ENCODE peak calls at places on chromosomes 6 and 20, in seven cellular contexts. One of them, this sample, is unnamed.

GRCh38 chr6:43738267-43738676 is 31.7 kb upstream of the VEGFA start:
- DNase-seq in fibroblast of pulmonary artery: no peak
- DNase-seq in fibroblast of the conjunctiva: no peak
- DNase-seq in left ventricle myocardium superior: no peak
- DNase-seq in RPMI7951: no peak
- DNase-seq in NCI-H1436: no peak
- DNase-seq in neuronal stem cell: no peak
- DNase-seq in this sample: no peak

GRCh38 chr6:144683216-144684070 is 398.3 kb downstream of the UTRN start:
- DNase-seq in fibroblast of pulmonary artery: no peak
- DNase-seq in fibroblast of the conjunctiva: no peak
- DNase-seq in left ventricle myocardium superior: no peak
- DNase-seq in RPMI7951: peak; percentile 43
- DNase-seq in NCI-H1436: no peak
- DNase-seq in neuronal stem cell: no peak
- DNase-seq in this sample: no peak

GRCh38 chr20:37464611-37465010 is 56.4 kb upstream of the NNAT start:
- DNase-seq in fibroblast of pulmonary artery: no peak
- DNase-seq in fibroblast of the conjunctiva: no peak
- DNase-seq in left ventricle myocardium superior: no peak
- DNase-seq in RPMI7951: no peak
- DNase-seq in NCI-H1436: no peak
- DNase-seq in neuronal stem cell: no peak
- DNase-seq in this sample: no peak

GRCh38 chr20:62043131-62043914 is 22.4 kb downstream of the TAF4 start:
- DNase-seq in fibroblast of pulmonary artery: peak; percentile 62
- DNase-seq in fibroblast of the conjunctiva: no peak
- DNase-seq in left ventricle myocardium superior: peak; percentile 26
- DNase-seq in RPMI7951: no peak
- DNase-seq in NCI-H1436: no peak
- DNase-seq in neuronal stem cell: no peak
- DNase-seq in this sample: no peak

GRCh38 chr6:24009319-24009718 is 116.7 kb upstream of the NRSN1 start:
- DNase-seq in fibroblast of pulmonary artery: no peak
- DNase-seq in fibroblast of the conjunctiva: no peak
- DNase-seq in left ventricle myocardium superior: no peak
- DNase-seq in RPMI7951: no peak
- DNase-seq in NCI-H1436: peak; percentile 72
- DNase-seq in neuronal stem cell: peak; percentile 59
- DNase-seq in this sample: no peak

GRCh38 chr6:114471450-114471849 is 128.6 kb upstream of the HS3ST5 start:
- DNase-seq in fibroblast of pulmonary artery: no peak
- DNase-seq in fibroblast of the conjunctiva: no peak
- DNase-seq in left ventricle myocardium superior: no peak
- DNase-seq in RPMI7951: no peak
- DNase-seq in NCI-H1436: no peak
- DNase-seq in neuronal stem cell: no peak
- DNase-seq in this sample: no peak

GRCh38 chr6:158894192-158894591 is 75.0 kb upstream of the EZR start:
- DNase-seq in fibroblast of pulmonary artery: peak; percentile 84
- DNase-seq in fibroblast of the conjunctiva: peak; percentile 53
- DNase-seq in left ventricle myocardium superior: no peak
- DNase-seq in RPMI7951: peak; percentile 73
- DNase-seq in NCI-H1436: no peak
- DNase-seq in neuronal stem cell: peak; percentile 61
- DNase-seq in this sample: no peak

GRCh38 chr20:64146936-64147451 is 17.3 kb upstream of the MYT1 start:
- DNase-seq in fibroblast of pulmonary artery: no peak
- DNase-seq in fibroblast of the conjunctiva: no peak
- DNase-seq in left ventricle myocardium superior: peak; percentile 16
- DNase-seq in RPMI7951: no peak
- DNase-seq in NCI-H1436: no peak
- DNase-seq in neuronal stem cell: no peak
- DNase-seq in this sample: no peak

GRCh38 chr20:53631909-53632662 is 38.4 kb upstream of the ZNF217 start:
- DNase-seq in fibroblast of pulmonary artery: no peak
- DNase-seq in fibroblast of the conjunctiva: no peak
- DNase-seq in left ventricle myocardium superior: no peak
- DNase-seq in RPMI7951: no peak
- DNase-seq in NCI-H1436: no peak
- DNase-seq in neuronal stem cell: no peak
- DNase-seq in this sample: no peak

GRCh38 chr20:35232575-35232974 is 6.1 kb downstream of the MMP24 start:
- DNase-seq in fibroblast of pulmonary artery: peak; percentile 40
- DNase-seq in fibroblast of the conjunctiva: no peak
- DNase-seq in left ventricle myocardium superior: no peak
- DNase-seq in RPMI7951: peak; percentile 59
- DNase-seq in NCI-H1436: no peak
- DNase-seq in neuronal stem cell: no peak
- DNase-seq in this sample: peak; percentile 23

GRCh38 chr6:119137194-119138072 is 59.0 kb upstream of the FAM184A start:
- DNase-seq in fibroblast of pulmonary artery: peak; percentile 64
- DNase-seq in fibroblast of the conjunctiva: no peak
- DNase-seq in left ventricle myocardium superior: no peak
- DNase-seq in RPMI7951: no peak
- DNase-seq in NCI-H1436: no peak
- DNase-seq in neuronal stem cell: no peak
- DNase-seq in this sample: no peak

GRCh38 chr6:21846541-21847451 is 253.2 kb downstream of the SOX4 start:
- DNase-seq in fibroblast of pulmonary artery: peak; percentile 25
- DNase-seq in fibroblast of the conjunctiva: no peak
- DNase-seq in left ventricle myocardium superior: no peak
- DNase-seq in RPMI7951: no peak
- DNase-seq in NCI-H1436: peak; percentile 77
- DNase-seq in neuronal stem cell: peak; percentile 29
- DNase-seq in this sample: peak; percentile 99

GRCh38 chr20:18058661-18059467 is 1.1 kb upstream of the OVOL2 start:
- DNase-seq in fibroblast of pulmonary artery: no peak
- DNase-seq in fibroblast of the conjunctiva: no peak
- DNase-seq in left ventricle myocardium superior: no peak
- DNase-seq in RPMI7951: no peak
- DNase-seq in NCI-H1436: peak; percentile 48
- DNase-seq in neuronal stem cell: peak; percentile 45
- DNase-seq in this sample: peak; percentile 96

GRCh38 chr20:50017576-50018248 is 34.9 kb downstream of the SNAI1 start:
- DNase-seq in fibroblast of pulmonary artery: no peak
- DNase-seq in fibroblast of the conjunctiva: no peak
- DNase-seq in left ventricle myocardium superior: no peak
- DNase-seq in RPMI7951: no peak
- DNase-seq in NCI-H1436: no peak
- DNase-seq in neuronal stem cell: no peak
- DNase-seq in this sample: no peak

GRCh38 chr6:31663961-31664789 is 622 bp downstream of the GPANK1 start:
- DNase-seq in fibroblast of pulmonary artery: peak; percentile 75
- DNase-seq in fibroblast of the conjunctiva: peak; percentile 45
- DNase-seq in left ventricle myocardium superior: no peak
- DNase-seq in RPMI7951: peak; percentile 93
- DNase-seq in NCI-H1436: no peak
- DNase-seq in neuronal stem cell: no peak
- DNase-seq in this sample: no peak

GRCh38 chr6:4243237-4243636 is 107.9 kb upstream of the ECI2 start:
- DNase-seq in fibroblast of pulmonary artery: no peak
- DNase-seq in fibroblast of the conjunctiva: no peak
- DNase-seq in left ventricle myocardium superior: no peak
- DNase-seq in RPMI7951: no peak
- DNase-seq in NCI-H1436: no peak
- DNase-seq in neuronal stem cell: no peak
- DNase-seq in this sample: no peak

GRCh38 chr6:18990313-18990978 is 603.3 kb downstream of the RNF144B start:
- DNase-seq in fibroblast of pulmonary artery: peak; percentile 47
- DNase-seq in fibroblast of the conjunctiva: peak; percentile 16
- DNase-seq in left ventricle myocardium superior: peak; percentile 83
- DNase-seq in RPMI7951: peak; percentile 13
- DNase-seq in NCI-H1436: peak; percentile 82
- DNase-seq in neuronal stem cell: peak; percentile 74
- DNase-seq in this sample: peak; percentile 94

GRCh38 chr6:148790404-148790803 is 43.6 kb downstream of the UST start:
- DNase-seq in fibroblast of pulmonary artery: no peak
- DNase-seq in fibroblast of the conjunctiva: no peak
- DNase-seq in left ventricle myocardium superior: no peak
- DNase-seq in RPMI7951: no peak
- DNase-seq in NCI-H1436: no peak
- DNase-seq in neuronal stem cell: no peak
- DNase-seq in this sample: no peak

GRCh38 chr6:106519460-106520394 is 109.6 kb downstream of the RTN4IP1 start:
- DNase-seq in fibroblast of pulmonary artery: peak; percentile 82
- DNase-seq in fibroblast of the conjunctiva: peak; percentile 87
- DNase-seq in left ventricle myocardium superior: peak; percentile 46
- DNase-seq in RPMI7951: peak; percentile 100
- DNase-seq in NCI-H1436: no peak
- DNase-seq in neuronal stem cell: no peak
- DNase-seq in this sample: no peak

GRCh38 chr6:110590821-110591351 is 114.5 kb upstream of the SLC22A16 start:
- DNase-seq in fibroblast of pulmonary artery: peak; percentile 30
- DNase-seq in fibroblast of the conjunctiva: no peak
- DNase-seq in left ventricle myocardium superior: no peak
- DNase-seq in RPMI7951: peak; percentile 29
- DNase-seq in NCI-H1436: no peak
- DNase-seq in neuronal stem cell: no peak
- DNase-seq in this sample: no peak

GRCh38 chr6:165662671-165663282 is at the start of gene PDE10A:
- DNase-seq in fibroblast of pulmonary artery: peak; percentile 80
- DNase-seq in fibroblast of the conjunctiva: no peak
- DNase-seq in left ventricle myocardium superior: peak; percentile 89
- DNase-seq in RPMI7951: peak; percentile 67
- DNase-seq in NCI-H1436: no peak
- DNase-seq in neuronal stem cell: peak; percentile 68
- DNase-seq in this sample: no peak

GRCh38 chr6:63352587-63353281 is 33.0 kb upstream of the LGSN start:
- DNase-seq in fibroblast of pulmonary artery: peak; percentile 63
- DNase-seq in fibroblast of the conjunctiva: peak; percentile 18
- DNase-seq in left ventricle myocardium superior: no peak
- DNase-seq in RPMI7951: peak; percentile 27
- DNase-seq in NCI-H1436: no peak
- DNase-seq in neuronal stem cell: peak; percentile 18
- DNase-seq in this sample: no peak

GRCh38 chr6:162825597-162825996 is 97.8 kb downstream of the PACRG start:
- DNase-seq in fibroblast of pulmonary artery: no peak
- DNase-seq in fibroblast of the conjunctiva: no peak
- DNase-seq in left ventricle myocardium superior: no peak
- DNase-seq in RPMI7951: no peak
- DNase-seq in NCI-H1436: no peak
- DNase-seq in neuronal stem cell: no peak
- DNase-seq in this sample: no peak

GRCh38 chr20:20021835-20022234 is 4.7 kb downstream of the NAA20 start:
- DNase-seq in fibroblast of pulmonary artery: no peak
- DNase-seq in fibroblast of the conjunctiva: no peak
- DNase-seq in left ventricle myocardium superior: no peak
- DNase-seq in RPMI7951: no peak
- DNase-seq in NCI-H1436: no peak
- DNase-seq in neuronal stem cell: no peak
- DNase-seq in this sample: no peak

GRCh38 chr6:30483677-30484279 is 5.5 kb upstream of the HLA-E start:
- DNase-seq in fibroblast of pulmonary artery: peak; percentile 88
- DNase-seq in fibroblast of the conjunctiva: peak; percentile 61
- DNase-seq in left ventricle myocardium superior: no peak
- DNase-seq in RPMI7951: peak; percentile 69
- DNase-seq in NCI-H1436: no peak
- DNase-seq in neuronal stem cell: peak; percentile 49
- DNase-seq in this sample: no peak

GRCh38 chr20:59673288-59673997 is 69.1 kb downstream of the PHACTR3 start:
- DNase-seq in fibroblast of pulmonary artery: no peak
- DNase-seq in fibroblast of the conjunctiva: no peak
- DNase-seq in left ventricle myocardium superior: no peak
- DNase-seq in RPMI7951: no peak
- DNase-seq in NCI-H1436: no peak
- DNase-seq in neuronal stem cell: no peak
- DNase-seq in this sample: no peak

GRCh38 chr6:30216096-30216495 is 2.9 kb upstream of the TRIM26 start:
- DNase-seq in fibroblast of pulmonary artery: no peak
- DNase-seq in fibroblast of the conjunctiva: no peak
- DNase-seq in left ventricle myocardium superior: no peak
- DNase-seq in RPMI7951: no peak
- DNase-seq in NCI-H1436: no peak
- DNase-seq in neuronal stem cell: no peak
- DNase-seq in this sample: no peak

GRCh38 chr6:63807056-63807455 is 171.5 kb downstream of the PHF3 start:
- DNase-seq in fibroblast of pulmonary artery: peak; percentile 40
- DNase-seq in fibroblast of the conjunctiva: no peak
- DNase-seq in left ventricle myocardium superior: no peak
- DNase-seq in RPMI7951: no peak
- DNase-seq in NCI-H1436: no peak
- DNase-seq in neuronal stem cell: no peak
- DNase-seq in this sample: no peak

GRCh38 chr6:116392158-116393032 is 21.6 kb downstream of the DSE start:
- DNase-seq in fibroblast of pulmonary artery: peak; percentile 91
- DNase-seq in fibroblast of the conjunctiva: no peak
- DNase-seq in left ventricle myocardium superior: no peak
- DNase-seq in RPMI7951: no peak
- DNase-seq in NCI-H1436: no peak
- DNase-seq in neuronal stem cell: no peak
- DNase-seq in this sample: no peak

GRCh38 chr20:53547664-53548239 is 45.9 kb downstream of the ZNF217 start:
- DNase-seq in fibroblast of pulmonary artery: peak; percentile 84
- DNase-seq in fibroblast of the conjunctiva: peak; percentile 53
- DNase-seq in left ventricle myocardium superior: no peak
- DNase-seq in RPMI7951: peak; percentile 72
- DNase-seq in NCI-H1436: peak; percentile 49
- DNase-seq in neuronal stem cell: peak; percentile 61
- DNase-seq in this sample: peak; percentile 53

GRCh38 chr6:116461563-116462507 is 660 bp downstream of the CALHM6 start:
- DNase-seq in fibroblast of pulmonary artery: peak; percentile 58
- DNase-seq in fibroblast of the conjunctiva: no peak
- DNase-seq in left ventricle myocardium superior: peak; percentile 79
- DNase-seq in RPMI7951: peak; percentile 77
- DNase-seq in NCI-H1436: peak; percentile 5
- DNase-seq in neuronal stem cell: peak; percentile 68
- DNase-seq in this sample: peak; percentile 100

GRCh38 chr20:33551778-33552177 is 61.9 kb downstream of the CBFA2T2 start:
- DNase-seq in fibroblast of pulmonary artery: peak; percentile 51
- DNase-seq in fibroblast of the conjunctiva: no peak
- DNase-seq in left ventricle myocardium superior: no peak
- DNase-seq in RPMI7951: no peak
- DNase-seq in NCI-H1436: no peak
- DNase-seq in neuronal stem cell: no peak
- DNase-seq in this sample: no peak

This sample was measured in NCI-H2029.